ENCODE peak calls at places on chromosomes 4 and X, in nine cellular contexts. I is activated gamma-delta T cell treated with anti-CD3 and anti-CD28 coated beads, Interleukin-2, amount 50 U/mL, for 16 hours; D is psoas muscle; B is activated T-helper 1 cell treated with anti-CD3 and anti-CD28 coated beads, Interleukin-2, amount 50 U/mL, for 16 hours; L is KBM-7; Z is fibroblast of gingiva; U is astrocyte of the spinal cord; N is T follicular helper cell; X is lower leg skin. P is an unnamed sample.

GRCh38 chr4:40363945-40364344 is 28.8 kb downstream of the CHRNA9 start:
- DNase-seq in I (no peak), D (no peak), B (no peak), L (no peak), Z (no peak), U (no peak), N (no peak), X (no peak), P (no peak)

GRCh38 chr4:17687237-17687857 is 72.9 kb downstream of the MED28 start:
- DNase-seq in I (no peak), D (no peak), B (no peak), L (no peak), Z (no peak), U (peak; percentile 21), N (no peak), X (no peak), P (no peak)

GRCh38 chr4:173211222-173211621 is 42.6 kb downstream of the GALNT7 start:
- DNase-seq in I (no peak), D (no peak), B (no peak), L (no peak), Z (no peak), U (no peak), N (no peak), X (no peak), P (no peak)

GRCh38 chrX:107355533-107355932 is 93.9 kb upstream of the FRMPD3 start:
- DNase-seq in I (no peak), D (no peak), B (no peak), L (no peak), Z (no peak), U (no peak), N (no peak), X (no peak), P (no peak)

GRCh38 chrX:134237363-134237702 is 351 bp downstream of the CCDC160 start:
- DNase-seq in I (no peak), D (no peak), B (no peak), L (no peak), Z (no peak), U (no peak), N (no peak), X (no peak), P (no peak)

GRCh38 chrX:66200050-66200664 is 36.1 kb downstream of the HEPH start:
- DNase-seq in I (no peak), D (no peak), B (no peak), L (peak; percentile 8), Z (no peak), U (no peak), N (no peak), X (no peak), P (no peak)

GRCh38 chrX:19332983-19333382 is 10.7 kb upstream of the PDHA1 start:
- DNase-seq in I (no peak), D (peak; percentile 65), B (no peak), L (no peak), Z (peak; percentile 4), U (no peak), N (no peak), X (no peak), P (no peak)

GRCh38 chrX:104136241-104137019 is 20.4 kb downstream of the SLC25A53 start:
- DNase-seq in I (peak; percentile 29), D (peak; percentile 54), B (no peak), L (peak; percentile 84), Z (peak; percentile 78), U (peak; percentile 89), N (peak; percentile 49), X (peak; percentile 55), P (no peak)

GRCh38 chr4:99828477-99828876 is 11.8 kb downstream of the DAPP1 start:
- DNase-seq in I (no peak), D (no peak), B (no peak), L (no peak), Z (no peak), U (no peak), N (no peak), X (no peak), P (no peak)

GRCh38 chr4:21628116-21628515 is 320.5 kb downstream of the KCNIP4 start:
- DNase-seq in I (no peak), D (no peak), B (no peak), L (no peak), Z (no peak), U (no peak), N (no peak), X (no peak), P (no peak)

GRCh38 chr4:153465583-153465921 is 608 bp upstream of the TMEM131L start:
- DNase-seq in I (no peak), D (peak; percentile 72), B (no peak), L (peak; percentile 69), Z (peak; percentile 56), U (peak; percentile 60), N (no peak), X (peak; percentile 31), P (peak; percentile 34)

GRCh38 chr4:156378053-156378665 is 424.5 kb upstream of the CTSO start:
- DNase-seq in I (no peak), D (no peak), B (no peak), L (peak; percentile 57), Z (peak; percentile 1), U (peak; percentile 27), N (no peak), X (peak; percentile 17), P (no peak)

GRCh38 chr4:172143605-172144314 is 330.6 kb downstream of the GALNTL6 start:
- DNase-seq in I (no peak), D (no peak), B (no peak), L (peak; percentile 25), Z (no peak), U (no peak), N (no peak), X (no peak), P (no peak)

GRCh38 chr4:186934841-186935443 is 211.3 kb upstream of the FAT1 start:
- DNase-seq in I (no peak), D (no peak), B (no peak), L (no peak), Z (no peak), U (no peak), N (no peak), X (no peak), P (no peak)

GRCh38 chrX:152959626-152960025 is 34.3 kb downstream of the PNMA5 start:
- DNase-seq in I (no peak), D (no peak), B (no peak), L (no peak), Z (no peak), U (no peak), N (no peak), X (no peak), P (no peak)

GRCh38 chr4:25926473-25926872 is 12.5 kb downstream of the SMIM20 start:
- DNase-seq in I (no peak), D (no peak), B (no peak), L (no peak), Z (no peak), U (no peak), N (no peak), X (no peak), P (no peak)

GRCh38 chrX:57156397-57157049 is 19.3 kb upstream of the SPIN2A start:
- DNase-seq in I (no peak), D (no peak), B (no peak), L (peak; percentile 45), Z (peak; percentile 4), U (peak; percentile 8), N (no peak), X (no peak), P (no peak)

GRCh38 chr4:169252339-169253086 is 18.2 kb downstream of the SH3RF1 start:
- DNase-seq in I (no peak), D (no peak), B (no peak), L (no peak), Z (peak; percentile 46), U (peak; percentile 64), N (no peak), X (no peak), P (no peak)

GRCh38 chr4:45989775-45990174 is 134.1 kb downstream of the GABRG1 start:
- DNase-seq in I (no peak), D (no peak), B (no peak), L (no peak), Z (no peak), U (no peak), N (no peak), X (no peak), P (no peak)

GRCh38 chrX:12709047-12709446 is 82.2 kb upstream of the PRPS2 start:
- DNase-seq in I (no peak), D (no peak), B (no peak), L (no peak), Z (no peak), U (no peak), N (no peak), X (no peak), P (no peak)

GRCh38 chr4:115126487-115126886 is 13.1 kb upstream of the NDST4 start:
- DNase-seq in I (no peak), D (no peak), B (no peak), L (no peak), Z (no peak), U (peak; percentile 70), N (no peak), X (no peak), P (no peak)

GRCh38 chr4:45475490-45475889 is 648.4 kb downstream of the GABRG1 start:
- DNase-seq in I (no peak), D (no peak), B (no peak), L (peak; percentile 33), Z (no peak), U (no peak), N (no peak), X (no peak), P (no peak)

GRCh38 chr4:141329174-141329569 is 108.5 kb downstream of the ZNF330 start:
- DNase-seq in I (no peak), D (no peak), B (no peak), L (no peak), Z (peak; percentile 88), U (no peak), N (no peak), X (peak; percentile 35), P (no peak)

GRCh38 chr4:69167300-69167699 is 47.2 kb downstream of the UGT2B11 start:
- DNase-seq in I (no peak), D (no peak), B (no peak), L (no peak), Z (no peak), U (no peak), N (no peak), X (no peak), P (no peak)

GRCh38 chrX:16185725-16186136 is 18.4 kb downstream of the MAGEB17 start:
- DNase-seq in I (no peak), D (no peak), B (no peak), L (peak; percentile 2), Z (peak; percentile 19), U (peak; percentile 81), N (no peak), X (no peak), P (no peak)

GRCh38 chrX:25049347-25049746 is 33.6 kb upstream of the ARX start:
- DNase-seq in I (no peak), D (no peak), B (no peak), L (peak; percentile 57), Z (no peak), U (peak; percentile 5), N (no peak), X (no peak), P (no peak)

GRCh38 chrX:40660381-40660780 is 13.0 kb upstream of the CXorf38 start:
- DNase-seq in I (no peak), D (no peak), B (no peak), L (no peak), Z (no peak), U (no peak), N (no peak), X (no peak), P (no peak)

GRCh38 chr4:83917572-83917971 is 381.7 kb downstream of the GPAT3 start:
- DNase-seq in I (no peak), D (no peak), B (no peak), L (peak; percentile 2), Z (no peak), U (no peak), N (no peak), X (no peak), P (no peak)

GRCh38 chrX:23742174-23742692 is 843 bp downstream of the ACOT9 start:
- DNase-seq in I (no peak), D (peak; percentile 80), B (no peak), L (peak; percentile 49), Z (peak; percentile 82), U (peak; percentile 76), N (no peak), X (peak; percentile 43), P (no peak)

GRCh38 chr4:152972821-152973613 is 36.9 kb downstream of the FHDC1 start:
- DNase-seq in I (no peak), D (peak; percentile 58), B (no peak), L (no peak), Z (peak; percentile 69), U (peak; percentile 97), N (no peak), X (no peak), P (no peak)

GRCh38 chr4:112031712-112032328 is 113.4 kb upstream of the FAM241A start:
- DNase-seq in I (no peak), D (no peak), B (no peak), L (peak; percentile 59), Z (peak; percentile 50), U (peak; percentile 65), N (no peak), X (no peak), P (no peak)